ENCODE peak calls at places on chromosomes 2 and 18, in ten cellular contexts. One of them, this sample, is unnamed.

GRCh38 chr2:132691556-132691955 is 21.6 kb upstream of the LYPD1 start:
- DNase-seq in AG04449: no peak
- DNase-seq in cardiac muscle cell: no peak
- DNase-seq in dorsolateral prefrontal cortex: no peak
- DNase-seq in CD8-positive, alpha-beta memory T cell: no peak
- DNase-seq in heart left ventricle: no peak
- DNase-seq in GM23248: no peak
- DNase-seq in cardiac fibroblast: no peak
- DNase-seq in H7: no peak
- DNase-seq in Peyer's patch: no peak
- DNase-seq in this sample: no peak

GRCh38 chr2:163266772-163267171 is 428.2 kb upstream of the KCNH7 start:
- DNase-seq in heart left ventricle: no peak
- DNase-seq in cardiac fibroblast: peak; percentile 78
- DNase-seq in AG04449: peak; percentile 92
- DNase-seq in cardiac muscle cell: peak; percentile 90
- DNase-seq in Peyer's patch: no peak
- DNase-seq in GM23248: peak; percentile 94
- DNase-seq in dorsolateral prefrontal cortex: no peak
- DNase-seq in H7: no peak
- DNase-seq in CD8-positive, alpha-beta memory T cell: no peak
- DNase-seq in this sample: no peak

GRCh38 chr18:55088000-55088401 is 128.7 kb upstream of the CCDC68 start:
- DNase-seq in AG04449: no peak
- DNase-seq in dorsolateral prefrontal cortex: no peak
- DNase-seq in H7: no peak
- DNase-seq in cardiac muscle cell: no peak
- DNase-seq in GM23248: peak; percentile 19
- DNase-seq in Peyer's patch: no peak
- DNase-seq in cardiac fibroblast: no peak
- DNase-seq in heart left ventricle: no peak
- DNase-seq in CD8-positive, alpha-beta memory T cell: no peak
- DNase-seq in this sample: no peak

GRCh38 chr2:159612255-159612901 is 4.0 kb downstream of the BAZ2B start:
- DNase-seq in CD8-positive, alpha-beta memory T cell: no peak
- DNase-seq in dorsolateral prefrontal cortex: no peak
- DNase-seq in heart left ventricle: no peak
- DNase-seq in Peyer's patch: no peak
- DNase-seq in AG04449: no peak
- DNase-seq in cardiac muscle cell: peak; percentile 57
- DNase-seq in GM23248: peak; percentile 22
- DNase-seq in H7: no peak
- DNase-seq in cardiac fibroblast: peak; percentile 55
- DNase-seq in this sample: no peak

GRCh38 chr2:71926098-71926466 is 221.6 kb downstream of the CYP26B1 start:
- DNase-seq in GM23248: no peak
- DNase-seq in CD8-positive, alpha-beta memory T cell: no peak
- DNase-seq in AG04449: no peak
- DNase-seq in cardiac fibroblast: no peak
- DNase-seq in cardiac muscle cell: no peak
- DNase-seq in dorsolateral prefrontal cortex: no peak
- DNase-seq in Peyer's patch: peak; percentile 74
- DNase-seq in heart left ventricle: no peak
- DNase-seq in H7: peak; percentile 10
- DNase-seq in this sample: no peak

GRCh38 chr2:202577250-202578183 is 57.3 kb upstream of the FAM117B start:
- DNase-seq in GM23248: no peak
- DNase-seq in AG04449: no peak
- DNase-seq in dorsolateral prefrontal cortex: no peak
- DNase-seq in CD8-positive, alpha-beta memory T cell: no peak
- DNase-seq in cardiac fibroblast: no peak
- DNase-seq in heart left ventricle: no peak
- DNase-seq in cardiac muscle cell: no peak
- DNase-seq in Peyer's patch: no peak
- DNase-seq in H7: no peak
- DNase-seq in this sample: no peak

GRCh38 chr2:237830522-237830921 is 28.9 kb upstream of the RAMP1 start:
- DNase-seq in GM23248: no peak
- DNase-seq in cardiac muscle cell: no peak
- DNase-seq in dorsolateral prefrontal cortex: no peak
- DNase-seq in AG04449: no peak
- DNase-seq in cardiac fibroblast: no peak
- DNase-seq in Peyer's patch: no peak
- DNase-seq in CD8-positive, alpha-beta memory T cell: no peak
- DNase-seq in heart left ventricle: no peak
- DNase-seq in H7: no peak
- DNase-seq in this sample: no peak

GRCh38 chr2:5482929-5483331 is 209.3 kb upstream of the SOX11 start:
- DNase-seq in AG04449: no peak
- DNase-seq in CD8-positive, alpha-beta memory T cell: no peak
- DNase-seq in Peyer's patch: no peak
- DNase-seq in GM23248: no peak
- DNase-seq in H7: no peak
- DNase-seq in cardiac fibroblast: no peak
- DNase-seq in dorsolateral prefrontal cortex: no peak
- DNase-seq in cardiac muscle cell: no peak
- DNase-seq in heart left ventricle: no peak
- DNase-seq in this sample: no peak

GRCh38 chr18:79881695-79882094 is 69.8 kb downstream of the SLC66A2 start:
- DNase-seq in H7: no peak
- DNase-seq in Peyer's patch: no peak
- DNase-seq in heart left ventricle: no peak
- DNase-seq in cardiac muscle cell: no peak
- DNase-seq in cardiac fibroblast: no peak
- DNase-seq in dorsolateral prefrontal cortex: peak; percentile 44
- DNase-seq in AG04449: no peak
- DNase-seq in GM23248: no peak
- DNase-seq in CD8-positive, alpha-beta memory T cell: no peak
- DNase-seq in this sample: no peak

GRCh38 chr2:224971214-224971613 is 71.1 kb downstream of the DOCK10 start:
- DNase-seq in cardiac fibroblast: no peak
- DNase-seq in GM23248: no peak
- DNase-seq in H7: peak; percentile 51
- DNase-seq in AG04449: no peak
- DNase-seq in CD8-positive, alpha-beta memory T cell: no peak
- DNase-seq in Peyer's patch: peak; percentile 84
- DNase-seq in heart left ventricle: no peak
- DNase-seq in cardiac muscle cell: no peak
- DNase-seq in dorsolateral prefrontal cortex: no peak
- DNase-seq in this sample: peak; percentile 56

GRCh38 chr18:9814431-9814830 is 71.3 kb upstream of the TXNDC2 start:
- DNase-seq in AG04449: peak; percentile 91
- DNase-seq in GM23248: peak; percentile 78
- DNase-seq in H7: no peak
- DNase-seq in cardiac muscle cell: peak; percentile 69
- DNase-seq in heart left ventricle: no peak
- DNase-seq in dorsolateral prefrontal cortex: no peak
- DNase-seq in CD8-positive, alpha-beta memory T cell: no peak
- DNase-seq in cardiac fibroblast: peak; percentile 66
- DNase-seq in Peyer's patch: no peak
- DNase-seq in this sample: no peak

GRCh38 chr2:98501896-98502295 is 57.2 kb downstream of the INPP4A start:
- DNase-seq in H7: no peak
- DNase-seq in AG04449: no peak
- DNase-seq in heart left ventricle: no peak
- DNase-seq in GM23248: no peak
- DNase-seq in Peyer's patch: no peak
- DNase-seq in dorsolateral prefrontal cortex: no peak
- DNase-seq in cardiac muscle cell: no peak
- DNase-seq in CD8-positive, alpha-beta memory T cell: no peak
- DNase-seq in cardiac fibroblast: no peak
- DNase-seq in this sample: no peak

GRCh38 chr2:238096311-238097011 is 3.7 kb upstream of the ESPNL start:
- DNase-seq in dorsolateral prefrontal cortex: no peak
- DNase-seq in cardiac muscle cell: no peak
- DNase-seq in GM23248: no peak
- DNase-seq in AG04449: no peak
- DNase-seq in Peyer's patch: no peak
- DNase-seq in H7: peak; percentile 81
- DNase-seq in CD8-positive, alpha-beta memory T cell: no peak
- DNase-seq in heart left ventricle: no peak
- DNase-seq in cardiac fibroblast: no peak
- DNase-seq in this sample: peak; percentile 46

GRCh38 chr2:217664761-217665160 is 338.0 kb downstream of the TNS1 start:
- DNase-seq in H7: no peak
- DNase-seq in heart left ventricle: no peak
- DNase-seq in AG04449: no peak
- DNase-seq in cardiac muscle cell: no peak
- DNase-seq in cardiac fibroblast: no peak
- DNase-seq in CD8-positive, alpha-beta memory T cell: no peak
- DNase-seq in Peyer's patch: no peak
- DNase-seq in dorsolateral prefrontal cortex: no peak
- DNase-seq in GM23248: no peak
- DNase-seq in this sample: no peak

GRCh38 chr2:134446431-134447091 is 192.7 kb downstream of the MGAT5 start:
- DNase-seq in dorsolateral prefrontal cortex: no peak
- DNase-seq in cardiac fibroblast: peak; percentile 33
- DNase-seq in Peyer's patch: no peak
- DNase-seq in GM23248: peak; percentile 64
- DNase-seq in CD8-positive, alpha-beta memory T cell: no peak
- DNase-seq in cardiac muscle cell: peak; percentile 21
- DNase-seq in AG04449: no peak
- DNase-seq in heart left ventricle: no peak
- DNase-seq in H7: no peak
- DNase-seq in this sample: no peak

GRCh38 chr2:54240515-54241219 is 15.4 kb downstream of the TSPYL6 start:
- DNase-seq in CD8-positive, alpha-beta memory T cell: no peak
- DNase-seq in Peyer's patch: no peak
- DNase-seq in cardiac fibroblast: peak; percentile 18
- DNase-seq in cardiac muscle cell: peak; percentile 21
- DNase-seq in dorsolateral prefrontal cortex: no peak
- DNase-seq in H7: peak; percentile 35
- DNase-seq in AG04449: no peak
- DNase-seq in GM23248: peak; percentile 92
- DNase-seq in heart left ventricle: no peak
- DNase-seq in this sample: no peak

GRCh38 chr2:210195066-210195852 is 24.1 kb upstream of the KANSL1L start:
- DNase-seq in AG04449: no peak
- DNase-seq in CD8-positive, alpha-beta memory T cell: peak; percentile 41
- DNase-seq in Peyer's patch: no peak
- DNase-seq in heart left ventricle: no peak
- DNase-seq in dorsolateral prefrontal cortex: no peak
- DNase-seq in GM23248: peak; percentile 73
- DNase-seq in cardiac muscle cell: peak; percentile 70
- DNase-seq in H7: no peak
- DNase-seq in cardiac fibroblast: peak; percentile 72
- DNase-seq in this sample: no peak

DNA sequence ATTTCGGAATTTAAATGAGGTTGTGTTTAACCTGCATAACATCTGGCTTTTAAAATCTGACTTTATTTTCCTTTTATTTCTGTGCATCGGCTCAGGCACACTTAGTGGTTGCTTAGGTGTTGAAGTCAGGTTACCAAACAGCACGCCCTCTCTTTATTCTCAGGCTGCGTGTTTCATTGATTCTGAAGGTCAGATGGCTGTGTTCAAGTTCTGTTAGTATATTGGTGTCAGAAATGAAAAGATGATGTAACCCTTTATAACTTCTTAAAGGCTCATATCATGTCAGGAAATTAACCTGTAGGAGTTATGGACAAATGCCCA is 246.5 kb downstream of the LDLRAD4 start:
- DNase-seq in dorsolateral prefrontal cortex: no peak
- DNase-seq in cardiac muscle cell: no peak
- DNase-seq in cardiac fibroblast: no peak
- DNase-seq in Peyer's patch: no peak
- DNase-seq in GM23248: no peak
- DNase-seq in heart left ventricle: no peak
- DNase-seq in CD8-positive, alpha-beta memory T cell: no peak
- DNase-seq in H7: no peak
- DNase-seq in AG04449: no peak
- DNase-seq in this sample: no peak
- H3K4me3 ChIP-seq in dorsolateral prefrontal cortex: no peak overlapping the region
- H3K4me3 ChIP-seq in cardiac muscle cell: no peak overlapping the region
- H3K4me3 ChIP-seq in cardiac fibroblast: no peak overlapping the region
- H3K4me3 ChIP-seq in Peyer's patch: peak overlapping the region; percentile 28
- H3K4me3 ChIP-seq in GM23248: no peak overlapping the region
- H3K4me3 ChIP-seq in heart left ventricle: peak overlapping the region; percentile 30
- H3K4me3 ChIP-seq in CD8-positive, alpha-beta memory T cell: peak overlapping the region; percentile 64
- H3K4me3 ChIP-seq in H7: no peak overlapping the region
- H3K4me3 ChIP-seq in AG04449: no peak overlapping the region
- H3K4me3 ChIP-seq in this sample: no peak overlapping the region

GRCh38 chr2:222301296-222301997 is 2.6 kb upstream of the PAX3 start:
- DNase-seq in cardiac fibroblast: no peak
- DNase-seq in heart left ventricle: no peak
- DNase-seq in cardiac muscle cell: no peak
- DNase-seq in CD8-positive, alpha-beta memory T cell: no peak
- DNase-seq in Peyer's patch: no peak
- DNase-seq in dorsolateral prefrontal cortex: no peak
- DNase-seq in AG04449: no peak
- DNase-seq in H7: peak; percentile 76
- DNase-seq in GM23248: no peak
- DNase-seq in this sample: no peak
- H3K4me3 ChIP-seq in cardiac fibroblast: no peak overlapping the region
- H3K4me3 ChIP-seq in heart left ventricle: no peak overlapping the region
- H3K4me3 ChIP-seq in cardiac muscle cell: no peak overlapping the region
- H3K4me3 ChIP-seq in CD8-positive, alpha-beta memory T cell: no peak overlapping the region
- H3K4me3 ChIP-seq in Peyer's patch: no peak overlapping the region
- H3K4me3 ChIP-seq in dorsolateral prefrontal cortex: no peak overlapping the region
- H3K4me3 ChIP-seq in AG04449: no peak overlapping the region
- H3K4me3 ChIP-seq in H7: no peak overlapping the region
- H3K4me3 ChIP-seq in GM23248: no peak overlapping the region
- H3K4me3 ChIP-seq in this sample: no peak overlapping the region

DNA sequence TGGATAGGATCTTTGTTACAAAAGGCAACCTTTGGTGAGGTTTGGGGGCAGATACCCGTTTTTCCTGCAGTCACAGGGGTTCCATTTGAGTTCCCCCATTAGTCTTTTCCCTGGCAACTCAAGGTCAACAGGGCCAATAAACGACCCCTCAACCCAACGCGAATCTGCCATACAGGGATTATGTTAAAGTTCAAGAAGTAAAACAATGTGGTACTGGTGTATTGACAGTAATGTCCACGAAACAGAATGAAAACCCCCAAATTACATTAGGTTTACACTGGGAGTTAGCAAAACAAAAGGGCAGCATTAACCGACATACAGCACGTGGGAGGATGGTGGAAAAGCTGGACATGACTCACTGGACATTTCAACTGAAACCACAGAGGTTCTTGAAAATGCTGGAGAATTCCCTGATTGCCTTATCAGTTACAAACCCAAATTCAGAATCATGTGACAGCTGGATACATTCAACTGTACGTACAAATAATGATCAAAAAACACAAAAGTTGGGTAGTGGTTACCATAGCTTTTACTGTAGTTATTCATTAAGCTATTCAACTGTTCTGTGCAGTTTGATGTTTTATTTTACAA is 4.9 kb upstream of the IMP4 start:
- DNase-seq in cardiac fibroblast: peak; percentile 74
- DNase-seq in CD8-positive, alpha-beta memory T cell: no peak
- DNase-seq in heart left ventricle: no peak
- DNase-seq in GM23248: peak; percentile 75
- DNase-seq in dorsolateral prefrontal cortex: no peak
- DNase-seq in AG04449: no peak
- DNase-seq in cardiac muscle cell: peak; percentile 89
- DNase-seq in Peyer's patch: no peak
- DNase-seq in H7: no peak
- DNase-seq in this sample: no peak
- H3K4me3 ChIP-seq in cardiac fibroblast: no peak overlapping the region
- H3K4me3 ChIP-seq in CD8-positive, alpha-beta memory T cell: no peak overlapping the region
- H3K4me3 ChIP-seq in heart left ventricle: no peak overlapping the region
- H3K4me3 ChIP-seq in GM23248: no peak overlapping the region
- H3K4me3 ChIP-seq in dorsolateral prefrontal cortex: no peak overlapping the region
- H3K4me3 ChIP-seq in AG04449: peak overlapping the region; percentile 58
- H3K4me3 ChIP-seq in cardiac muscle cell: peak overlapping the region; percentile 49
- H3K4me3 ChIP-seq in Peyer's patch: no peak overlapping the region
- H3K4me3 ChIP-seq in H7: peak overlapping the region; percentile 67
- H3K4me3 ChIP-seq in this sample: peak overlapping the region; percentile 39

GRCh38 chr2:84882775-84883550 is 2.1 kb upstream of the TRABD2A start:
- DNase-seq in cardiac fibroblast: no peak
- DNase-seq in CD8-positive, alpha-beta memory T cell: no peak
- DNase-seq in H7: no peak
- DNase-seq in dorsolateral prefrontal cortex: no peak
- DNase-seq in AG04449: no peak
- DNase-seq in GM23248: peak; percentile 29
- DNase-seq in Peyer's patch: no peak
- DNase-seq in heart left ventricle: no peak
- DNase-seq in cardiac muscle cell: no peak
- DNase-seq in this sample: no peak
- H3K4me3 ChIP-seq in cardiac fibroblast: no peak overlapping the region
- H3K4me3 ChIP-seq in CD8-positive, alpha-beta memory T cell: no peak overlapping the region
- H3K4me3 ChIP-seq in H7: no peak overlapping the region
- H3K4me3 ChIP-seq in dorsolateral prefrontal cortex: no peak overlapping the region
- H3K4me3 ChIP-seq in AG04449: no peak overlapping the region
- H3K4me3 ChIP-seq in GM23248: no peak overlapping the region
- H3K4me3 ChIP-seq in Peyer's patch: no peak overlapping the region
- H3K4me3 ChIP-seq in heart left ventricle: no peak overlapping the region
- H3K4me3 ChIP-seq in cardiac muscle cell: no peak overlapping the region
- H3K4me3 ChIP-seq in this sample: no peak overlapping the region

This sample was measured in RWPE2.